ENCODE peak calls at places on chromosomes 12 and 14, in seven cellular contexts. M is GM12865, S is cardiac muscle cell, Z is body of pancreas, V is H7, J is GM23338, K is skeletal muscle cell. F is an unnamed sample.

GRCh38 chr12:18141583-18141982 is 51.6 kb upstream of the RERGL start:
- DNase-seq in M (no peak), S (peak), Z (no peak), V (no peak), J (no peak), K (peak), F (peak)

GRCh38 chr14:21057803-21058675 is at the start of gene RNASE8:
- DNase-seq in M (no peak), S (no peak), Z (no peak), V (no peak), J (no peak), K (no peak), F (no peak)

GRCh38 chr14:100698719-100699448 is 27.8 kb upstream of the DLK1 start:
- DNase-seq in M (no peak), S (no peak), Z (no peak), V (no peak), J (no peak), K (no peak), F (no peak)

GRCh38 chr12:123180171-123180570 is 29.3 kb upstream of the PITPNM2 start:
- DNase-seq in M (no peak), S (no peak), Z (no peak), V (no peak), J (no peak), K (no peak), F (no peak)

GRCh38 chr12:82438356-82438755 is 80.0 kb downstream of the METTL25 start:
- DNase-seq in M (no peak), S (no peak), Z (no peak), V (no peak), J (no peak), K (no peak), F (no peak)

GRCh38 chr14:71394386-71394785 is 487.1 kb downstream of the PCNX1 start:
- DNase-seq in M (no peak), S (no peak), Z (no peak), V (no peak), J (no peak), K (no peak), F (no peak)

GRCh38 chr14:104942586-104942985 is 17.9 kb downstream of the PLD4 start:
- DNase-seq in M (no peak), S (no peak), Z (no peak), V (no peak), J (no peak), K (no peak), F (no peak)

GRCh38 chr12:46507766-46508165 is 135.2 kb upstream of the SLC38A2 start:
- DNase-seq in M (no peak), S (no peak), Z (no peak), V (no peak), J (no peak), K (no peak), F (no peak)

GRCh38 chr12:102298022-102298421 is 100.4 kb upstream of the PMCH start:
- DNase-seq in M (no peak), S (peak), Z (no peak), V (no peak), J (no peak), K (no peak), F (no peak)

GRCh38 chr12:111664961-111665865 is 20.5 kb downstream of the BRAP start:
- DNase-seq in M (no peak), S (no peak), Z (no peak), V (no peak), J (no peak), K (no peak), F (no peak)

GRCh38 chr12:93699271-93700141 is 22.3 kb downstream of the CRADD start:
- DNase-seq in M (no peak), S (peak), Z (no peak), V (peak), J (peak), K (peak), F (no peak)

GRCh38 chr14:71711131-71711530 is 221.1 kb upstream of the RGS6 start:
- DNase-seq in M (no peak), S (no peak), Z (no peak), V (no peak), J (no peak), K (no peak), F (no peak)

GRCh38 chr12:75628916-75629315 is 117.5 kb upstream of the KRR1 start:
- DNase-seq in M (no peak), S (no peak), Z (peak), V (no peak), J (no peak), K (no peak), F (no peak)

GRCh38 chr12:6639151-6639773 is 3.5 kb upstream of the LPAR5 start:
- DNase-seq in M (no peak), S (no peak), Z (no peak), V (no peak), J (no peak), K (no peak), F (no peak)

GRCh38 chr12:29674463-29674862 is 109.3 kb downstream of the TMTC1 start:
- DNase-seq in M (no peak), S (no peak), Z (no peak), V (no peak), J (no peak), K (no peak), F (no peak)

GRCh38 chr14:104143521-104144452 is 5.4 kb downstream of the KIF26A start:
- DNase-seq in M (no peak), S (no peak), Z (peak), V (peak), J (no peak), K (no peak), F (no peak)

GRCh38 chr12:130433834-130434233 is 96.1 kb downstream of the PIWIL1 start:
- DNase-seq in M (no peak), S (no peak), Z (no peak), V (no peak), J (no peak), K (no peak), F (no peak)

GRCh38 chr14:93103392-93104080 is 12.2 kb downstream of the ITPK1 start:
- DNase-seq in M (peak), S (no peak), Z (no peak), V (peak), J (no peak), K (no peak), F (no peak)

GRCh38 chr14:22390824-22391461 is 198.1 kb downstream of the DAD1 start:
- DNase-seq in M (peak), S (no peak), Z (no peak), V (no peak), J (no peak), K (no peak), F (no peak)

GRCh38 chr12:15278816-15279658 is 43.3 kb upstream of the PTPRO start:
- DNase-seq in M (peak), S (peak), Z (peak), V (no peak), J (no peak), K (peak), F (no peak)

GRCh38 chr14:62443796-62444195 is 601.5 kb downstream of the KCNH5 start:
- DNase-seq in M (no peak), S (peak), Z (no peak), V (no peak), J (no peak), K (peak), F (no peak)

GRCh38 chr14:97010491-97011160 is 213.4 kb downstream of the VRK1 start:
- DNase-seq in M (peak), S (no peak), Z (no peak), V (peak), J (peak), K (no peak), F (no peak)

GRCh38 chr14:56328021-56328420 is 209.8 kb downstream of the PELI2 start:
- DNase-seq in M (no peak), S (no peak), Z (no peak), V (no peak), J (no peak), K (no peak), F (no peak)
- H3K4me3 ChIP-seq in M (no peak), S (no peak), Z (no peak), V (no peak), J (no peak), K (no peak), F (no peak)

DNA sequence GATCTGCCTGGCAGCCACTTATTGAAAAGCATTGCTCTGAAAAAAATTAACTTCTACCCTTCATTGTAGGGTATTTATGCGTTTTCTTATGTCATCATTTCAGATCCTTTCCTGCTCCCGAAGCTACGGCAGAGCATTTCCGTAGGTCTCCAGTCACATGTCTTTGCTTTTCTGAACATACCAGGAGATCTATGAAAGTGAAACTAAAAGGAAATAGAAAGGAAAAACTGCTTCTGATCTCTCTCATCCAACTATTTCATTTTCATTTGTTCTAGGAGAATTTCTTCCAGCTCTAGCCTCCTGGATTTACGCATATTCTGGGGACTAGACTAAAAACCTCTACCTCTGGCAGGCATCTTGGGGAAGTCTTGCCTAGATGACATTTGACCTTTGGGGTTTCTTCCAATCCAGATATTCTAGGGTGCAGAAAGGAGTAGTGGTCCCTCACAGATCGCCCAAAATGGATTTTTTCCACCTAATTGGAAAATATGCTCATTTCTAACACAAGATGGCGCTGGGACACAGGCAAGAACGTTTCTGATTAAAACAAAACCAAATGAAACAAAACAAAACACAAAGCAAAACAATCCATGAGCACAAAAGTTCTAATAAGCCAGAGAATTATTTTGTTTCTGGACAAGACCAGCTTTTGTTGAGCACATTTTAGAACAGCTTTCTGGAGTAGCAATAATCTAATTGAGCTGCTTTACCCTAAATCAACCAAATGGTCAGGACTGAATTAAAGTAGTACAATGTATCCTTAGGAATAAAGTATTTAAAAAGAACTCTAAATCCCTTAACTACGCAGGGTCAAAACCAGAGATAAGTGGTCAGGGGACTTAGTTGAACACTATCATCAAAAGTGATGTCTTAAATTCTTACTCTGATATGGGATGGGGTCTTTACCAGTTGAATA is 12.2 kb upstream of the PARP11 start:
- DNase-seq in M (peak), S (peak), Z (peak), V (peak), J (peak), K (no peak), F (no peak)
- H3K4me3 ChIP-seq in M (no peak), S (no peak), Z (no peak), V (no peak), J (no peak), K (peak), F (no peak)

GRCh38 chr14:75431011-75431410 is 3.2 kb downstream of the JDP2 start:
- DNase-seq in M (no peak), S (no peak), Z (no peak), V (no peak), J (no peak), K (no peak), F (no peak)

GRCh38 chr14:75428230-75429104 is 645 bp downstream of the JDP2 start:
- DNase-seq in M (peak), S (peak), Z (peak), V (peak), J (peak), K (no peak), F (no peak)

GRCh38 chr14:75429562-75429961 is 1.7 kb downstream of the JDP2 start:
- DNase-seq in M (no peak), S (peak), Z (no peak), V (peak), J (no peak), K (no peak), F (no peak)

GRCh38 chr14:75430526-75430925 is 2.7 kb downstream of the JDP2 start:
- DNase-seq in M (no peak), S (peak), Z (peak), V (no peak), J (no peak), K (no peak), F (no peak)

DNA sequence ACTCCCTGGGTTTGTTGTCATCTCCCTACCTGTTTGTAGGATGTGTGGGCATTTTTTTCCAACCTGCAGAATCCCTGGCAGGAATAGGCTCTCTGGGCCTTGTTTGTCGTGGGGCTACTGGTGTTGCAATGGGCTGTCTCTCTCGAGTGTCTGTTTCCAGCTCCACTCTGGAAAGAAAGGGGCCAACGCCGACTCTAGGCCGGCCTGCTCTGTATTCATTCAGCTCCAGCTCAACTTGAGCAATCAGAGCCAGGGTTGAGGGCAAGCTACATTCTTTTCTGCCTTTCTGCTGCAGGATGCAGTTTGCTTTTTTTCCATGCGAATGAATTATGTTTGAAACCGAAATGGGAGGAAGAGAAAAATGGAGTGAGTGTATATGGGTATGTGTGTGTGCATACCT is 2.3 kb downstream of the JDP2 start:
- DNase-seq in M (no peak), S (peak), Z (peak), V (no peak), J (no peak), K (no peak), F (no peak)
- H3K4me3 ChIP-seq in M (no peak), S (no peak), Z (no peak), V (no peak), J (peak), K (peak), F (no peak)

GRCh38 chr14:39431416-39432178 is 636 bp downstream of the FBXO33 start:
- DNase-seq in M (peak), S (peak), Z (peak), V (peak), J (peak), K (no peak), F (no peak)

GRCh38 chr14:39433452-39433813 is 1.2 kb upstream of the FBXO33 start:
- DNase-seq in M (no peak), S (no peak), Z (no peak), V (no peak), J (no peak), K (no peak), F (no peak)

GRCh38 chr14:39432619-39433451 is 602 bp upstream of the FBXO33 start:
- DNase-seq in M (peak), S (peak), Z (peak), V (peak), J (peak), K (peak), F (peak)

GRCh38 chr14:39430762-39431415 is 1.3 kb downstream of the FBXO33 start:
- DNase-seq in M (peak), S (no peak), Z (no peak), V (no peak), J (no peak), K (no peak), F (no peak)

GRCh38 chr14:39432179-39432618 is at the start of gene FBXO33:
- DNase-seq in M (peak), S (peak), Z (peak), V (peak), J (peak), K (peak), F (peak)
- H3K4me3 ChIP-seq in M (peak), S (peak), Z (peak), V (peak), J (peak), K (peak), F (peak)

GRCh38 chr12:107912421-107913004 is 138.0 kb downstream of the ASCL4 start:
- DNase-seq in M (peak), S (peak), Z (peak), V (peak), J (peak), K (no peak), F (no peak)
- H3K4me3 ChIP-seq in M (peak), S (peak), Z (no peak), V (peak), J (peak), K (no peak), F (no peak)

DNA sequence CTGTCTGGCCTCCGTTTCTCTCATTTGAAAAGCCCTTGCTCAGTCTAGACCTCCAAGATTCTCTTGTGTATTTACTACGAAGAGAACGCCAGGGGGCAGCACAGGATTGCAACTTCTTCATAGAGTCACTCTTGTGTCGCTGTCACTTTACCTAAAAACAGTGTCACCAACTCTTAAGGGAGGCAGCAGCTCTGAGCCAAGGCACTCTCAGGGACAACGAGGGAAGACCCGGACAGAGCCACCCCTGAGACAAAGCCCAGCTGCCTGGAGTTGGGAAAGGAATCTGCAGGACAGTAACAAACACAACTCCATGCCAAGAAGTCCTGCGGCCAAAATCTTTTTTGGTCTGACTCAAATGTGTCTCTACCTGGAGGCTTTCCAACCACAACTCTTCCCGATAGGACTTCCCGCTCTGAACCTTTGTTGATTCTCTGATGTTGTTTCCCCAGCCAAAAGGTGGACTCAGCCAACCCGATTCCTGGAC is 9.6 kb upstream of the RPAP3 start:
- DNase-seq in M (peak), S (peak), Z (peak), V (peak), J (peak), K (no peak), F (peak)
- H3K4me3 ChIP-seq in M (no peak), S (no peak), Z (no peak), V (no peak), J (no peak), K (no peak), F (no peak)

GRCh38 chr12:77249892-77250291 is 184.5 kb upstream of the E2F7 start:
- DNase-seq in M (no peak), S (no peak), Z (no peak), V (no peak), J (no peak), K (no peak), F (no peak)
- H3K4me3 ChIP-seq in M (no peak), S (no peak), Z (no peak), V (no peak), J (no peak), K (no peak), F (no peak)

GRCh38 chr12:116318738-116319050 is 41.2 kb upstream of the MED13L start:
- DNase-seq in M (no peak), S (peak), Z (peak), V (no peak), J (no peak), K (no peak), F (no peak)
- H3K4me3 ChIP-seq in M (no peak), S (no peak), Z (no peak), V (no peak), J (no peak), K (no peak), F (no peak)

GRCh38 chr12:116980083-116980482 is 69.3 kb downstream of the FBXW8 start:
- DNase-seq in M (no peak), S (peak), Z (no peak), V (no peak), J (no peak), K (no peak), F (no peak)
- H3K4me3 ChIP-seq in M (no peak), S (no peak), Z (no peak), V (no peak), J (no peak), K (no peak), F (no peak)

GRCh38 chr12:132288516-132289188 is 40.7 kb downstream of the GALNT9 start:
- DNase-seq in M (no peak), S (no peak), Z (no peak), V (no peak), J (no peak), K (no peak), F (no peak)

GRCh38 chr12:132285311-132285741 is 44.1 kb downstream of the GALNT9 start:
- DNase-seq in M (no peak), S (no peak), Z (no peak), V (peak), J (no peak), K (no peak), F (no peak)

GRCh38 chr12:132285991-132286681 is 43.3 kb downstream of the GALNT9 start:
- DNase-seq in M (no peak), S (peak), Z (peak), V (peak), J (peak), K (no peak), F (no peak)

GRCh38 chr12:132287391-132288238 is 41.8 kb downstream of the GALNT9 start:
- DNase-seq in M (no peak), S (no peak), Z (no peak), V (no peak), J (no peak), K (no peak), F (no peak)

GRCh38 chr12:132286912-132287311 is 42.5 kb downstream of the GALNT9 start:
- DNase-seq in M (no peak), S (peak), Z (no peak), V (no peak), J (no peak), K (no peak), F (no peak)
- H3K4me3 ChIP-seq in M (no peak), S (no peak), Z (no peak), V (no peak), J (no peak), K (no peak), F (no peak)

F was measured in kidney epithelial cell.